ENCODE peak calls at places on chromosomes 11 and 22, in eight cellular contexts. One of them, this sample, is unnamed.

GRCh38 chr11:134438533-134438932 is 26.5 kb upstream of the B3GAT1 start:
- DNase-seq in stimulated activated CD4-positive, alpha-beta T cell treated with anti-CD3 and anti-CD28 coated beads, Interleukin-15, amount 100 ng/mL, for 24 hours: no peak
- DNase-seq in NB4: no peak
- DNase-seq in neural crest cell: no peak
- DNase-seq in cardiac septum: no peak
- DNase-seq in left cardiac atrium: no peak
- DNase-seq in kidney epithelial cell: no peak
- DNase-seq in activated CD8-positive, alpha-beta memory T cell treated with anti-CD3 and anti-CD28 coated beads, Interleukin-2, amount 10 ng/mL, durations not matched to agents 7 days and 5 days: no peak
- DNase-seq in this sample: no peak

GRCh38 chr11:112453601-112454577 is 193.2 kb upstream of the PLET1 start:
- DNase-seq in stimulated activated CD4-positive, alpha-beta T cell treated with anti-CD3 and anti-CD28 coated beads, Interleukin-15, amount 100 ng/mL, for 24 hours: peak; percentile 67
- DNase-seq in activated CD8-positive, alpha-beta memory T cell treated with anti-CD3 and anti-CD28 coated beads, Interleukin-2, amount 10 ng/mL, durations not matched to agents 7 days and 5 days: peak; percentile 61
- DNase-seq in NB4: peak; percentile 42
- DNase-seq in left cardiac atrium: peak; percentile 30
- DNase-seq in cardiac septum: no peak
- DNase-seq in kidney epithelial cell: no peak
- DNase-seq in neural crest cell: peak; percentile 12
- DNase-seq in this sample: peak; percentile 11

GRCh38 chr11:65558002-65558784 is at the start of gene LTBP3:
- DNase-seq in activated CD8-positive, alpha-beta memory T cell treated with anti-CD3 and anti-CD28 coated beads, Interleukin-2, amount 10 ng/mL, durations not matched to agents 7 days and 5 days: no peak
- DNase-seq in NB4: peak; percentile 69
- DNase-seq in neural crest cell: no peak
- DNase-seq in kidney epithelial cell: no peak
- DNase-seq in stimulated activated CD4-positive, alpha-beta T cell treated with anti-CD3 and anti-CD28 coated beads, Interleukin-15, amount 100 ng/mL, for 24 hours: peak; percentile 64
- DNase-seq in left cardiac atrium: peak; percentile 85
- DNase-seq in cardiac septum: peak; percentile 84
- DNase-seq in this sample: no peak

GRCh38 chr11:117713676-117714075 is 83.3 kb downstream of the DSCAML1 start:
- DNase-seq in left cardiac atrium: no peak
- DNase-seq in stimulated activated CD4-positive, alpha-beta T cell treated with anti-CD3 and anti-CD28 coated beads, Interleukin-15, amount 100 ng/mL, for 24 hours: no peak
- DNase-seq in neural crest cell: no peak
- DNase-seq in NB4: no peak
- DNase-seq in kidney epithelial cell: no peak
- DNase-seq in cardiac septum: no peak
- DNase-seq in activated CD8-positive, alpha-beta memory T cell treated with anti-CD3 and anti-CD28 coated beads, Interleukin-2, amount 10 ng/mL, durations not matched to agents 7 days and 5 days: no peak
- DNase-seq in this sample: no peak

GRCh38 chr11:2944953-2945756 is 15.9 kb upstream of the PHLDA2 start:
- DNase-seq in left cardiac atrium: peak; percentile 95
- DNase-seq in NB4: no peak
- DNase-seq in kidney epithelial cell: peak; percentile 71
- DNase-seq in activated CD8-positive, alpha-beta memory T cell treated with anti-CD3 and anti-CD28 coated beads, Interleukin-2, amount 10 ng/mL, durations not matched to agents 7 days and 5 days: no peak
- DNase-seq in cardiac septum: peak; percentile 92
- DNase-seq in neural crest cell: peak; percentile 50
- DNase-seq in stimulated activated CD4-positive, alpha-beta T cell treated with anti-CD3 and anti-CD28 coated beads, Interleukin-15, amount 100 ng/mL, for 24 hours: peak; percentile 73
- DNase-seq in this sample: no peak

GRCh38 chr11:11867720-11868119 is 25.9 kb downstream of the USP47 start:
- DNase-seq in NB4: no peak
- DNase-seq in left cardiac atrium: no peak
- DNase-seq in kidney epithelial cell: no peak
- DNase-seq in neural crest cell: no peak
- DNase-seq in activated CD8-positive, alpha-beta memory T cell treated with anti-CD3 and anti-CD28 coated beads, Interleukin-2, amount 10 ng/mL, durations not matched to agents 7 days and 5 days: no peak
- DNase-seq in cardiac septum: no peak
- DNase-seq in stimulated activated CD4-positive, alpha-beta T cell treated with anti-CD3 and anti-CD28 coated beads, Interleukin-15, amount 100 ng/mL, for 24 hours: no peak
- DNase-seq in this sample: no peak

GRCh38 chr11:59429924-59430516 is 3.8 kb upstream of the OR5A2 start:
- DNase-seq in left cardiac atrium: no peak
- DNase-seq in activated CD8-positive, alpha-beta memory T cell treated with anti-CD3 and anti-CD28 coated beads, Interleukin-2, amount 10 ng/mL, durations not matched to agents 7 days and 5 days: no peak
- DNase-seq in cardiac septum: no peak
- DNase-seq in stimulated activated CD4-positive, alpha-beta T cell treated with anti-CD3 and anti-CD28 coated beads, Interleukin-15, amount 100 ng/mL, for 24 hours: peak; percentile 42
- DNase-seq in NB4: peak; percentile 71
- DNase-seq in neural crest cell: peak; percentile 52
- DNase-seq in kidney epithelial cell: peak; percentile 2
- DNase-seq in this sample: peak; percentile 29

GRCh38 chr11:11582261-11582701 is 39.5 kb downstream of the GALNT18 start:
- DNase-seq in cardiac septum: no peak
- DNase-seq in activated CD8-positive, alpha-beta memory T cell treated with anti-CD3 and anti-CD28 coated beads, Interleukin-2, amount 10 ng/mL, durations not matched to agents 7 days and 5 days: no peak
- DNase-seq in left cardiac atrium: no peak
- DNase-seq in stimulated activated CD4-positive, alpha-beta T cell treated with anti-CD3 and anti-CD28 coated beads, Interleukin-15, amount 100 ng/mL, for 24 hours: no peak
- DNase-seq in neural crest cell: peak; percentile 6
- DNase-seq in kidney epithelial cell: no peak
- DNase-seq in NB4: no peak
- DNase-seq in this sample: no peak

GRCh38 chr11:19872526-19873135 is 160.0 kb downstream of the NAV2 start:
- DNase-seq in activated CD8-positive, alpha-beta memory T cell treated with anti-CD3 and anti-CD28 coated beads, Interleukin-2, amount 10 ng/mL, durations not matched to agents 7 days and 5 days: no peak
- DNase-seq in kidney epithelial cell: no peak
- DNase-seq in neural crest cell: no peak
- DNase-seq in left cardiac atrium: no peak
- DNase-seq in stimulated activated CD4-positive, alpha-beta T cell treated with anti-CD3 and anti-CD28 coated beads, Interleukin-15, amount 100 ng/mL, for 24 hours: no peak
- DNase-seq in NB4: no peak
- DNase-seq in cardiac septum: no peak
- DNase-seq in this sample: no peak

GRCh38 chr11:102603091-102603490 is 22.0 kb downstream of the MMP20 start:
- DNase-seq in activated CD8-positive, alpha-beta memory T cell treated with anti-CD3 and anti-CD28 coated beads, Interleukin-2, amount 10 ng/mL, durations not matched to agents 7 days and 5 days: no peak
- DNase-seq in kidney epithelial cell: peak; percentile 81
- DNase-seq in neural crest cell: peak; percentile 22
- DNase-seq in NB4: no peak
- DNase-seq in cardiac septum: no peak
- DNase-seq in stimulated activated CD4-positive, alpha-beta T cell treated with anti-CD3 and anti-CD28 coated beads, Interleukin-15, amount 100 ng/mL, for 24 hours: no peak
- DNase-seq in left cardiac atrium: no peak
- DNase-seq in this sample: no peak

GRCh38 chr11:102783720-102784119 is 3.3 kb upstream of the MMP10 start:
- DNase-seq in cardiac septum: no peak
- DNase-seq in NB4: no peak
- DNase-seq in stimulated activated CD4-positive, alpha-beta T cell treated with anti-CD3 and anti-CD28 coated beads, Interleukin-15, amount 100 ng/mL, for 24 hours: no peak
- DNase-seq in left cardiac atrium: no peak
- DNase-seq in activated CD8-positive, alpha-beta memory T cell treated with anti-CD3 and anti-CD28 coated beads, Interleukin-2, amount 10 ng/mL, durations not matched to agents 7 days and 5 days: no peak
- DNase-seq in kidney epithelial cell: no peak
- DNase-seq in neural crest cell: no peak
- DNase-seq in this sample: no peak

GRCh38 chr11:14308114-14308896 is 50.7 kb downstream of the RRAS2 start:
- DNase-seq in kidney epithelial cell: no peak
- DNase-seq in neural crest cell: no peak
- DNase-seq in activated CD8-positive, alpha-beta memory T cell treated with anti-CD3 and anti-CD28 coated beads, Interleukin-2, amount 10 ng/mL, durations not matched to agents 7 days and 5 days: no peak
- DNase-seq in NB4: peak; percentile 59
- DNase-seq in left cardiac atrium: no peak
- DNase-seq in cardiac septum: no peak
- DNase-seq in stimulated activated CD4-positive, alpha-beta T cell treated with anti-CD3 and anti-CD28 coated beads, Interleukin-15, amount 100 ng/mL, for 24 hours: no peak
- DNase-seq in this sample: peak; percentile 20

GRCh38 chr11:73218106-73218829 is at the start of gene P2RY2:
- DNase-seq in neural crest cell: peak; percentile 54
- DNase-seq in cardiac septum: peak; percentile 94
- DNase-seq in NB4: peak; percentile 96
- DNase-seq in kidney epithelial cell: no peak
- DNase-seq in stimulated activated CD4-positive, alpha-beta T cell treated with anti-CD3 and anti-CD28 coated beads, Interleukin-15, amount 100 ng/mL, for 24 hours: peak; percentile 73
- DNase-seq in left cardiac atrium: peak; percentile 86
- DNase-seq in activated CD8-positive, alpha-beta memory T cell treated with anti-CD3 and anti-CD28 coated beads, Interleukin-2, amount 10 ng/mL, durations not matched to agents 7 days and 5 days: peak; percentile 50
- DNase-seq in this sample: no peak

GRCh38 chr22:22036588-22036987 is 54.0 kb upstream of the TOP3B start:
- DNase-seq in activated CD8-positive, alpha-beta memory T cell treated with anti-CD3 and anti-CD28 coated beads, Interleukin-2, amount 10 ng/mL, durations not matched to agents 7 days and 5 days: no peak
- DNase-seq in kidney epithelial cell: no peak
- DNase-seq in left cardiac atrium: no peak
- DNase-seq in cardiac septum: no peak
- DNase-seq in NB4: no peak
- DNase-seq in stimulated activated CD4-positive, alpha-beta T cell treated with anti-CD3 and anti-CD28 coated beads, Interleukin-15, amount 100 ng/mL, for 24 hours: no peak
- DNase-seq in neural crest cell: no peak
- DNase-seq in this sample: no peak

GRCh38 chr11:102882389-102883024 is 7.7 kb upstream of the MMP12 start:
- DNase-seq in left cardiac atrium: no peak
- DNase-seq in neural crest cell: no peak
- DNase-seq in stimulated activated CD4-positive, alpha-beta T cell treated with anti-CD3 and anti-CD28 coated beads, Interleukin-15, amount 100 ng/mL, for 24 hours: no peak
- DNase-seq in kidney epithelial cell: no peak
- DNase-seq in activated CD8-positive, alpha-beta memory T cell treated with anti-CD3 and anti-CD28 coated beads, Interleukin-2, amount 10 ng/mL, durations not matched to agents 7 days and 5 days: no peak
- DNase-seq in NB4: peak; percentile 58
- DNase-seq in cardiac septum: no peak
- DNase-seq in this sample: no peak

GRCh38 chr11:106087815-106088435 is 10.5 kb downstream of the AASDHPPT start:
- DNase-seq in kidney epithelial cell: no peak
- DNase-seq in stimulated activated CD4-positive, alpha-beta T cell treated with anti-CD3 and anti-CD28 coated beads, Interleukin-15, amount 100 ng/mL, for 24 hours: peak; percentile 55
- DNase-seq in left cardiac atrium: peak; percentile 25
- DNase-seq in NB4: peak; percentile 68
- DNase-seq in neural crest cell: peak; percentile 23
- DNase-seq in cardiac septum: no peak
- DNase-seq in activated CD8-positive, alpha-beta memory T cell treated with anti-CD3 and anti-CD28 coated beads, Interleukin-2, amount 10 ng/mL, durations not matched to agents 7 days and 5 days: peak; percentile 54
- DNase-seq in this sample: no peak

GRCh38 chr11:19874241-19874640 is 161.6 kb downstream of the NAV2 start:
- DNase-seq in neural crest cell: no peak
- DNase-seq in stimulated activated CD4-positive, alpha-beta T cell treated with anti-CD3 and anti-CD28 coated beads, Interleukin-15, amount 100 ng/mL, for 24 hours: no peak
- DNase-seq in left cardiac atrium: no peak
- DNase-seq in activated CD8-positive, alpha-beta memory T cell treated with anti-CD3 and anti-CD28 coated beads, Interleukin-2, amount 10 ng/mL, durations not matched to agents 7 days and 5 days: no peak
- DNase-seq in cardiac septum: no peak
- DNase-seq in kidney epithelial cell: no peak
- DNase-seq in NB4: no peak
- DNase-seq in this sample: no peak

GRCh38 chr11:2436013-2436520 is 8.2 kb downstream of the TRPM5 start:
- DNase-seq in activated CD8-positive, alpha-beta memory T cell treated with anti-CD3 and anti-CD28 coated beads, Interleukin-2, amount 10 ng/mL, durations not matched to agents 7 days and 5 days: no peak
- DNase-seq in kidney epithelial cell: no peak
- DNase-seq in neural crest cell: no peak
- DNase-seq in stimulated activated CD4-positive, alpha-beta T cell treated with anti-CD3 and anti-CD28 coated beads, Interleukin-15, amount 100 ng/mL, for 24 hours: no peak
- DNase-seq in NB4: no peak
- DNase-seq in cardiac septum: no peak
- DNase-seq in left cardiac atrium: no peak
- DNase-seq in this sample: no peak

GRCh38 chr11:34219862-34220490 is 114.5 kb downstream of the NAT10 start:
- DNase-seq in neural crest cell: no peak
- DNase-seq in NB4: no peak
- DNase-seq in left cardiac atrium: peak; percentile 57
- DNase-seq in stimulated activated CD4-positive, alpha-beta T cell treated with anti-CD3 and anti-CD28 coated beads, Interleukin-15, amount 100 ng/mL, for 24 hours: no peak
- DNase-seq in kidney epithelial cell: no peak
- DNase-seq in cardiac septum: no peak
- DNase-seq in activated CD8-positive, alpha-beta memory T cell treated with anti-CD3 and anti-CD28 coated beads, Interleukin-2, amount 10 ng/mL, durations not matched to agents 7 days and 5 days: no peak
- DNase-seq in this sample: no peak

GRCh38 chr11:3867209-3868071 is 12.0 kb downstream of the STIM1 start:
- DNase-seq in NB4: no peak
- DNase-seq in left cardiac atrium: peak; percentile 48
- DNase-seq in neural crest cell: no peak
- DNase-seq in kidney epithelial cell: no peak
- DNase-seq in activated CD8-positive, alpha-beta memory T cell treated with anti-CD3 and anti-CD28 coated beads, Interleukin-2, amount 10 ng/mL, durations not matched to agents 7 days and 5 days: no peak
- DNase-seq in stimulated activated CD4-positive, alpha-beta T cell treated with anti-CD3 and anti-CD28 coated beads, Interleukin-15, amount 100 ng/mL, for 24 hours: peak; percentile 34
- DNase-seq in cardiac septum: no peak
- DNase-seq in this sample: no peak

GRCh38 chr11:14908214-14908880 is 16.3 kb upstream of the CYP2R1 start:
- DNase-seq in left cardiac atrium: no peak
- DNase-seq in stimulated activated CD4-positive, alpha-beta T cell treated with anti-CD3 and anti-CD28 coated beads, Interleukin-15, amount 100 ng/mL, for 24 hours: peak; percentile 47
- DNase-seq in neural crest cell: no peak
- DNase-seq in NB4: peak; percentile 62
- DNase-seq in activated CD8-positive, alpha-beta memory T cell treated with anti-CD3 and anti-CD28 coated beads, Interleukin-2, amount 10 ng/mL, durations not matched to agents 7 days and 5 days: peak; percentile 60
- DNase-seq in cardiac septum: no peak
- DNase-seq in kidney epithelial cell: no peak
- DNase-seq in this sample: no peak

GRCh38 chr11:111978028-111978771 is 41.1 kb downstream of the DIXDC1 start:
- DNase-seq in left cardiac atrium: peak; percentile 73
- DNase-seq in neural crest cell: peak; percentile 25
- DNase-seq in NB4: no peak
- DNase-seq in stimulated activated CD4-positive, alpha-beta T cell treated with anti-CD3 and anti-CD28 coated beads, Interleukin-15, amount 100 ng/mL, for 24 hours: no peak
- DNase-seq in activated CD8-positive, alpha-beta memory T cell treated with anti-CD3 and anti-CD28 coated beads, Interleukin-2, amount 10 ng/mL, durations not matched to agents 7 days and 5 days: no peak
- DNase-seq in cardiac septum: no peak
- DNase-seq in kidney epithelial cell: no peak
- DNase-seq in this sample: peak; percentile 37

GRCh38 chr11:19409307-19409706 is 168.6 kb upstream of the E2F8 start:
- DNase-seq in cardiac septum: no peak
- DNase-seq in activated CD8-positive, alpha-beta memory T cell treated with anti-CD3 and anti-CD28 coated beads, Interleukin-2, amount 10 ng/mL, durations not matched to agents 7 days and 5 days: no peak
- DNase-seq in stimulated activated CD4-positive, alpha-beta T cell treated with anti-CD3 and anti-CD28 coated beads, Interleukin-15, amount 100 ng/mL, for 24 hours: no peak
- DNase-seq in NB4: no peak
- DNase-seq in left cardiac atrium: no peak
- DNase-seq in neural crest cell: no peak
- DNase-seq in kidney epithelial cell: no peak
- DNase-seq in this sample: no peak

GRCh38 chr11:102467853-102468580 is 15.5 kb upstream of the TMEM123 start:
- DNase-seq in stimulated activated CD4-positive, alpha-beta T cell treated with anti-CD3 and anti-CD28 coated beads, Interleukin-15, amount 100 ng/mL, for 24 hours: no peak
- DNase-seq in NB4: no peak
- DNase-seq in left cardiac atrium: no peak
- DNase-seq in kidney epithelial cell: no peak
- DNase-seq in cardiac septum: no peak
- DNase-seq in activated CD8-positive, alpha-beta memory T cell treated with anti-CD3 and anti-CD28 coated beads, Interleukin-2, amount 10 ng/mL, durations not matched to agents 7 days and 5 days: no peak
- DNase-seq in neural crest cell: no peak
- DNase-seq in this sample: no peak

GRCh38 chr11:35103366-35104194 is 35.4 kb upstream of the CD44 start:
- DNase-seq in kidney epithelial cell: no peak
- DNase-seq in left cardiac atrium: no peak
- DNase-seq in activated CD8-positive, alpha-beta memory T cell treated with anti-CD3 and anti-CD28 coated beads, Interleukin-2, amount 10 ng/mL, durations not matched to agents 7 days and 5 days: no peak
- DNase-seq in NB4: no peak
- DNase-seq in stimulated activated CD4-positive, alpha-beta T cell treated with anti-CD3 and anti-CD28 coated beads, Interleukin-15, amount 100 ng/mL, for 24 hours: no peak
- DNase-seq in cardiac septum: no peak
- DNase-seq in neural crest cell: no peak
- DNase-seq in this sample: no peak

GRCh38 chr11:28690746-28691145 is 582.6 kb downstream of the METTL15 start:
- DNase-seq in left cardiac atrium: no peak
- DNase-seq in activated CD8-positive, alpha-beta memory T cell treated with anti-CD3 and anti-CD28 coated beads, Interleukin-2, amount 10 ng/mL, durations not matched to agents 7 days and 5 days: no peak
- DNase-seq in kidney epithelial cell: no peak
- DNase-seq in NB4: no peak
- DNase-seq in cardiac septum: no peak
- DNase-seq in stimulated activated CD4-positive, alpha-beta T cell treated with anti-CD3 and anti-CD28 coated beads, Interleukin-15, amount 100 ng/mL, for 24 hours: no peak
- DNase-seq in neural crest cell: no peak
- DNase-seq in this sample: no peak

GRCh38 chr11:67312187-67313021 is 9.1 kb downstream of the SSH3 start:
- DNase-seq in cardiac septum: peak; percentile 86
- DNase-seq in stimulated activated CD4-positive, alpha-beta T cell treated with anti-CD3 and anti-CD28 coated beads, Interleukin-15, amount 100 ng/mL, for 24 hours: peak; percentile 59
- DNase-seq in neural crest cell: no peak
- DNase-seq in kidney epithelial cell: no peak
- DNase-seq in activated CD8-positive, alpha-beta memory T cell treated with anti-CD3 and anti-CD28 coated beads, Interleukin-2, amount 10 ng/mL, durations not matched to agents 7 days and 5 days: no peak
- DNase-seq in left cardiac atrium: no peak
- DNase-seq in NB4: peak; percentile 82
- DNase-seq in this sample: no peak

GRCh38 chr11:119590651-119591308 is 138.2 kb downstream of the NECTIN1 start:
- DNase-seq in NB4: no peak
- DNase-seq in left cardiac atrium: no peak
- DNase-seq in kidney epithelial cell: peak; percentile 76
- DNase-seq in activated CD8-positive, alpha-beta memory T cell treated with anti-CD3 and anti-CD28 coated beads, Interleukin-2, amount 10 ng/mL, durations not matched to agents 7 days and 5 days: no peak
- DNase-seq in cardiac septum: no peak
- DNase-seq in stimulated activated CD4-positive, alpha-beta T cell treated with anti-CD3 and anti-CD28 coated beads, Interleukin-15, amount 100 ng/mL, for 24 hours: no peak
- DNase-seq in neural crest cell: no peak
- DNase-seq in this sample: no peak

GRCh38 chr11:21323617-21324016 is 654.2 kb downstream of the NELL1 start:
- DNase-seq in neural crest cell: no peak
- DNase-seq in cardiac septum: no peak
- DNase-seq in left cardiac atrium: no peak
- DNase-seq in kidney epithelial cell: no peak
- DNase-seq in stimulated activated CD4-positive, alpha-beta T cell treated with anti-CD3 and anti-CD28 coated beads, Interleukin-15, amount 100 ng/mL, for 24 hours: no peak
- DNase-seq in activated CD8-positive, alpha-beta memory T cell treated with anti-CD3 and anti-CD28 coated beads, Interleukin-2, amount 10 ng/mL, durations not matched to agents 7 days and 5 days: no peak
- DNase-seq in NB4: no peak
- DNase-seq in this sample: no peak

GRCh38 chr11:128524172-128524571 is 63.2 kb downstream of the ETS1 start:
- DNase-seq in left cardiac atrium: no peak
- DNase-seq in cardiac septum: no peak
- DNase-seq in neural crest cell: no peak
- DNase-seq in activated CD8-positive, alpha-beta memory T cell treated with anti-CD3 and anti-CD28 coated beads, Interleukin-2, amount 10 ng/mL, durations not matched to agents 7 days and 5 days: no peak
- DNase-seq in stimulated activated CD4-positive, alpha-beta T cell treated with anti-CD3 and anti-CD28 coated beads, Interleukin-15, amount 100 ng/mL, for 24 hours: no peak
- DNase-seq in NB4: no peak
- DNase-seq in kidney epithelial cell: no peak
- DNase-seq in this sample: no peak

GRCh38 chr11:134445601-134446325 is 33.7 kb upstream of the B3GAT1 start:
- DNase-seq in NB4: no peak
- DNase-seq in left cardiac atrium: no peak
- DNase-seq in activated CD8-positive, alpha-beta memory T cell treated with anti-CD3 and anti-CD28 coated beads, Interleukin-2, amount 10 ng/mL, durations not matched to agents 7 days and 5 days: no peak
- DNase-seq in kidney epithelial cell: no peak
- DNase-seq in stimulated activated CD4-positive, alpha-beta T cell treated with anti-CD3 and anti-CD28 coated beads, Interleukin-15, amount 100 ng/mL, for 24 hours: no peak
- DNase-seq in cardiac septum: no peak
- DNase-seq in neural crest cell: no peak
- DNase-seq in this sample: no peak

GRCh38 chr11:75891947-75892739 is 77.1 kb downstream of the UVRAG start:
- DNase-seq in kidney epithelial cell: no peak
- DNase-seq in left cardiac atrium: no peak
- DNase-seq in stimulated activated CD4-positive, alpha-beta T cell treated with anti-CD3 and anti-CD28 coated beads, Interleukin-15, amount 100 ng/mL, for 24 hours: no peak
- DNase-seq in neural crest cell: no peak
- DNase-seq in activated CD8-positive, alpha-beta memory T cell treated with anti-CD3 and anti-CD28 coated beads, Interleukin-2, amount 10 ng/mL, durations not matched to agents 7 days and 5 days: no peak
- DNase-seq in cardiac septum: no peak
- DNase-seq in NB4: peak; percentile 82
- DNase-seq in this sample: no peak

GRCh38 chr22:24695958-24696511 is 78.5 kb downstream of the PIWIL3 start:
- DNase-seq in stimulated activated CD4-positive, alpha-beta T cell treated with anti-CD3 and anti-CD28 coated beads, Interleukin-15, amount 100 ng/mL, for 24 hours: no peak
- DNase-seq in neural crest cell: no peak
- DNase-seq in activated CD8-positive, alpha-beta memory T cell treated with anti-CD3 and anti-CD28 coated beads, Interleukin-2, amount 10 ng/mL, durations not matched to agents 7 days and 5 days: no peak
- DNase-seq in left cardiac atrium: peak; percentile 27
- DNase-seq in NB4: peak; percentile 10
- DNase-seq in kidney epithelial cell: peak; percentile 28
- DNase-seq in cardiac septum: no peak
- DNase-seq in this sample: no peak

GRCh38 chr11:6474806-6475500 is 1.2 kb upstream of the TRIM3 start:
- DNase-seq in NB4: peak; percentile 12
- DNase-seq in kidney epithelial cell: no peak
- DNase-seq in stimulated activated CD4-positive, alpha-beta T cell treated with anti-CD3 and anti-CD28 coated beads, Interleukin-15, amount 100 ng/mL, for 24 hours: no peak
- DNase-seq in neural crest cell: no peak
- DNase-seq in left cardiac atrium: no peak
- DNase-seq in activated CD8-positive, alpha-beta memory T cell treated with anti-CD3 and anti-CD28 coated beads, Interleukin-2, amount 10 ng/mL, durations not matched to agents 7 days and 5 days: no peak
- DNase-seq in cardiac septum: no peak
- DNase-seq in this sample: no peak

This sample was measured in HFF-Myc.